ENCODE peak calls at places on chromosomes 12 and 14, in six cellular contexts. U is upper lobe of left lung, H is heart right ventricle, A is fibroblast of lung, I is neural progenitor cell, W is cardiac muscle cell. C is an unnamed sample.

GRCh38 chr12:123715151-123715676 is 3.1 kb downstream of the ATP6V0A2 start:
- DNase-seq in H (no peak), A (no peak), I (no peak), U (no peak), W (no peak), C (no peak)

GRCh38 chr12:5328669-5329068 is 103.2 kb upstream of the NTF3 start:
- DNase-seq in A (no peak), I (peak; percentile 11), H (no peak), U (no peak), W (no peak), C (no peak)

GRCh38 chr12:88472248-88472647 is 108.0 kb downstream of the KITLG start:
- DNase-seq in I (no peak), U (no peak), W (no peak), H (no peak), A (peak; percentile 47), C (no peak)

GRCh38 chr12:66405395-66405794 is 103.1 kb downstream of the HELB start:
- DNase-seq in A (peak; percentile 14), H (no peak), W (no peak), I (no peak), U (no peak), C (no peak)

GRCh38 chr12:92992041-92992440 is 62.9 kb upstream of the EEA1 start:
- DNase-seq in A (peak; percentile 52), H (no peak), U (no peak), I (no peak), W (no peak), C (no peak)

GRCh38 chr12:124208469-124208868 is 86.4 kb upstream of the RFLNA start:
- DNase-seq in A (no peak), W (no peak), U (peak; percentile 50), H (no peak), I (no peak), C (no peak)

GRCh38 chr14:22976620-22977433 is 5.5 kb downstream of the AJUBA start:
- DNase-seq in A (peak; percentile 64), U (no peak), I (no peak), H (no peak), W (peak; percentile 36), C (no peak)

GRCh38 chr14:55316528-55316927 is 45.3 kb downstream of the FBXO34 start:
- DNase-seq in H (no peak), W (no peak), A (no peak), I (no peak), U (no peak), C (no peak)

GRCh38 chr12:1629338-1630080 is 478 bp downstream of the WNT5B start:
- DNase-seq in I (peak; percentile 61), H (no peak), A (no peak), W (peak; percentile 38), U (no peak), C (no peak)

GRCh38 chr12:102917026-102917787 is at the start of gene PAH:
- DNase-seq in U (peak; percentile 61), A (no peak), W (peak; percentile 7), H (no peak), I (peak; percentile 50), C (no peak)

GRCh38 chr12:31491819-31492598 is 98.9 kb downstream of the DENND5B start:
- DNase-seq in W (no peak), A (peak; percentile 81), H (no peak), I (no peak), U (no peak), C (no peak)

GRCh38 chr12:71752887-71753286 is 1.8 kb upstream of the RAB21 start:
- DNase-seq in H (no peak), I (no peak), A (no peak), W (no peak), U (no peak), C (no peak)

GRCh38 chr14:80315681-80316080 is 104.4 kb upstream of the DIO2 start:
- DNase-seq in I (no peak), W (no peak), H (no peak), A (no peak), U (no peak), C (no peak)

GRCh38 chr12:47276253-47277070 is 196.7 kb upstream of the AMIGO2 start:
- DNase-seq in I (no peak), U (no peak), A (peak; percentile 72), H (peak; percentile 49), W (no peak), C (peak; percentile 39)

GRCh38 chr12:44976246-44976645 is 74.7 kb downstream of the DBX2 start:
- DNase-seq in A (no peak), U (no peak), H (no peak), I (no peak), W (no peak), C (no peak)

GRCh38 chr14:81233615-81234014 is 12.9 kb upstream of the GTF2A1 start:
- DNase-seq in W (no peak), I (no peak), A (no peak), U (no peak), H (no peak), C (no peak)

GRCh38 chr14:101200008-101200649 is 296.6 kb upstream of the RTL1 start:
- DNase-seq in I (no peak), H (no peak), U (no peak), W (no peak), A (no peak), C (no peak)

GRCh38 chr12:124877423-124877822 is 13.8 kb upstream of the SCARB1 start:
- DNase-seq in H (no peak), U (no peak), W (no peak), A (no peak), I (no peak), C (no peak)

GRCh38 chr12:114700392-114701103 is 16.6 kb upstream of the TBX3 start:
- DNase-seq in W (no peak), A (no peak), H (no peak), I (peak; percentile 31), U (peak; percentile 43), C (no peak)

GRCh38 chr14:52029881-52030280 is 39.0 kb downstream of the NID2 start:
- DNase-seq in U (no peak), A (no peak), H (no peak), W (no peak), I (no peak), C (no peak)

GRCh38 chr12:9925746-9926393 is 6.3 kb downstream of the CLEC2A start:
- DNase-seq in I (peak; percentile 75), W (peak; percentile 30), H (peak; percentile 8), A (peak; percentile 65), U (no peak), C (no peak)

DNA sequence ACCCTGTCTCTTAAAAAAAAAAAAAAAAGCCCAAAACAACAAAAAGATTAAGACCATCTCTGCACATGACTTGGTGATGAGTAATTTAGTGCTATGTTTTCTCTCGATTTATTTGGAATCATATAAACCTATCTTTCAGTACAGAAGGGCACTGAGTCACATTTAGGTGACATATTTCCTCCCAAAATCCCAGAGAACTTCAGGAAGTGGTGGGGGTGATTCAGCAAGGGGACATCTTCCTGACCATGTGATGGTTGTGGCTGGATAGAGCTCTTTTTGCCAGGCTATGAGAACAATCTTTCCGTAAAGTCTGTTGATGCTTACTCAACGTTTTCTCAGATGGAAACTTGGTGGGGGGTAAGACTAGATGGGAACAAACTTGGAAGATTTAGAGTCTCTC is 50.0 kb downstream of the PPFIBP1 start:
- DNase-seq in H (no peak), I (no peak), W (no peak), U (no peak), A (peak; percentile 88), C (no peak)
- H3K27ac ChIP-seq in H (no peak overlapping the region), I (no peak overlapping the region), W (no peak overlapping the region), U (no peak overlapping the region), A (peak overlapping the region; percentile 31), C (no peak overlapping the region)

GRCh38 chr14:35034440-35034833 is 11.6 kb upstream of the FAM177A1 start:
- DNase-seq in I (no peak), A (no peak), U (no peak), H (no peak), W (no peak), C (no peak)
- H3K9me3 ChIP-seq in I (no peaks in the 10 kb centered on the region), A (no peaks in the 10 kb centered on the region), U (peaks cover 16% of the 10 kb centered on the region), H (no peaks in the 10 kb centered on the region), W (no peaks in the 10 kb centered on the region), C (peaks cover 11% of the 10 kb centered on the region)

DNA sequence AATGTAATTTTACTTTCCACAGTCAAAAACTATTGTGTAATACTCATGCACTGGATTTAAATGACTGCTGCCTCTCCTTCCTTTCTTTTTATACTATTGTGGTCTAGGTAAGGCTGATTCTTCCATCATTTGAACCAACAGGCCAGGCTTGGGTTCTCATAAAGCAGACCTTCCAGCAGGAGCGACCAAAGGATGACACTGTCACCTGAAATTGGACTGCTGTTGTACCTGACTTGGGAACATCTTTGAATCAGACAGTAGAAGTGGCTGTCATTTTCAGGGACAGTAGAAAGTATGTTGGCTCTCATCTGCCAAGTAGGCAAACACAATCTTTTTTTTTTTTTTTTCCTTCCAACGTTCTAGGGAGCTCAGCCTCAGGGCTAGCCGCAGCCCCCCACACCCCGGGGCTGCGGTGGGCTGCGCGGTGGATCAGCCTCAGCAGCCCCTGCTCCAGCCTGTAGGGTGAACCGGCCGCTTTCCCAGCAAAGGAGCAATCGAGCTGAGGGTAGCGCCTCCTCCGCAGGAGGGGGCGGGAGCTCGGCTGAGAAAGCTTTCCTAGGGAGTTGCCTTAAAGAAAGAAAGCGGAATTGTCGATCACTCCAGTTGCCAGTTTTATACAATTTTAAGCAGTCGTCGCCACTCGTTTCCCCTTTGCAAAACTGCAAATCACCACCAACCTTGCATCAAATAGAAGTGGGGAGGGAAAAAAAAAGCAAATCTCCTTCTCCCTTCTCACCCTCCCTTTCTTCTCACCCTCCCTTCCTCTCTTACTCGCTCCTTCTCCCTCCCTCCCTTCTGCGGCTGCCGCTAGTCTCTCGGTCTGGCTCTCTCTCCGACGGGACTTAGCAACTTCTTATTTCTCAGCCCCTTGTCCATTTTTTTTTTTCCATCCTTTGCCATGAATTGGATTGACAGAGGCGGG is at the start of gene PDE3A:
- DNase-seq in I (peak; percentile 87), A (peak; percentile 84), H (peak; percentile 74), W (peak; percentile 78), U (peak; percentile 72), C (no peak)
- TF ChIP-seq CTCF in I (peak; percentile 34), A (peak; percentile 22), H (no peak), W (peak; percentile 38), U (no peak), C (no peak)

DNA sequence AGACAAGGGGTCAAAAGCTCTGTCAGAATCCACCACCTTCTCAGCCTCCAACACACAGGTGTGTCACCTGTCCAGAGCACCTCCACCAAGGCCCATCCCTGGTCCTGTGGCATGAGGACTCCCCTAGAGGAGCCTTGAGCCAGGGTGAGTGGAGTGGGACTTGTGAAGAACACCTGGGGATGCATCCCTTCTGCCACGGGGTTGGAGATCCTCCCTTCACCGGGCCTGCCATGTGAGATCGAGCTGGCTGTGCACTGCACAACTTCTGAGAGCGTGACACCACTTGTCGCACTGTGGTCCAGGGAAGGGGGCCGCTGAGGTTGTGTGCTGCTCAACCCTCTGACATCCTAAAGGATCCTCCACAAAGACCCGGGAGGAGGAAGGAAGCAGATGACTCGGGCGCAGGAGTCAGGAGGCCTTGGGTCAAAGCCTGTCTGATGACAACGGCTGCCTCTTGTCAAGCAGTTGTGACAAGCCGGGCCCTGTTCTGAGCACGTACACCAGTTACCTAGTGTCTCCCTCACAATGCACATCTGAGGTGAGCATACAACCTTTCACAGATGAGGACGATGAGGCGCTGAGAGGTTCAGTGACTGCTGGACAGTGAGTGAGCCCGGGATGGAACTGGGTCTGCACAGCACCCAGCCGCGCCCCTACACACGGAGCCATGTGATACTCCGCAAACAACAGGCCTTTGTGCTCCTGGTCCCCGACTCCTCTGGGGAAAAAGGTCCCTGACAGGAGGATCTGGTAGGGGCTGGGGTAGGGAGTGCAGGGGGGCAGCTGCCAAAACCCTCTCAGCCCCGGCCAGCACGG is 35.6 kb downstream of the CHGA start:
- DNase-seq in W (no peak), U (no peak), I (no peak), H (no peak), A (no peak), C (no peak)
- H3K27ac ChIP-seq in W (no peak overlapping the region), U (no peak overlapping the region), I (no peak overlapping the region), H (peak overlapping the region; percentile 40), A (no peak overlapping the region), C (no peak overlapping the region)

C was measured in CD4-positive, alpha-beta T cell.